ENCODE peak calls at places on chromosomes 1 and 21, in six cellular contexts. D is left lung; M is GM12878; A is AG10803; N is cardiac fibroblast; Q is CD8-positive, alpha-beta T cell. L is an unnamed sample.
A peak's percentile ranks its signal among the peaks of the same experiment; 100 is the strongest.

GRCh38 chr1:8016244-8017241 is 9.6 kb downstream of the ERRFI1 start:
- DNase-seq in N (peak; percentile 51), Q (no peak), A (no peak), D (no peak), M (no peak), L (no peak)

GRCh38 chr21:45474323-45474950 is 67.8 kb downstream of the SLC19A1 start:
- DNase-seq in D (peak; percentile 84), Q (no peak), A (no peak), M (no peak), N (no peak), L (no peak)

GRCh38 chr1:219413523-219413922 is 199.4 kb downstream of the ZC3H11B start:
- DNase-seq in N (no peak), M (no peak), D (no peak), A (no peak), Q (no peak), L (no peak)

GRCh38 chr21:34900376-34900775 is 148.7 kb downstream of the RUNX1 start:
- DNase-seq in A (peak; percentile 46), Q (no peak), N (no peak), D (no peak), M (no peak), L (no peak)

GRCh38 chr1:154955039-154955717 is 721 bp downstream of the PBXIP1 start:
- DNase-seq in N (peak; percentile 86), Q (peak; percentile 86), D (no peak), M (no peak), A (peak; percentile 71), L (peak; percentile 35)

GRCh38 chr1:50681931-50682330 is 258.7 kb upstream of the DMRTA2 start:
- DNase-seq in D (no peak), A (peak; percentile 12), Q (no peak), M (no peak), N (no peak), L (no peak)

GRCh38 chr1:155226910-155227260 is 18.4 kb downstream of the MTX1 start:
- DNase-seq in M (no peak), N (peak; percentile 45), A (peak; percentile 25), D (peak; percentile 88), Q (no peak), L (no peak)

GRCh38 chr1:89688607-89689006 is 55.7 kb downstream of the LRRC8C start:
- DNase-seq in N (no peak), M (no peak), A (no peak), D (no peak), Q (no peak), L (no peak)

GRCh38 chr1:196207624-196208204 is 400.5 kb downstream of the KCNT2 start:
- DNase-seq in D (no peak), M (no peak), A (no peak), N (peak; percentile 3), Q (no peak), L (no peak)

GRCh38 chr1:41695118-41695517 is 210.6 kb upstream of the EDN2 start:
- DNase-seq in M (no peak), A (peak; percentile 24), Q (no peak), D (no peak), N (peak; percentile 32), L (no peak)

GRCh38 chr1:44084998-44085675 is 33.5 kb upstream of the KLF17 start:
- DNase-seq in D (no peak), M (no peak), A (peak; percentile 89), N (peak; percentile 87), Q (no peak), L (peak; percentile 25)

GRCh38 chr1:29465755-29466154 is 229.4 kb downstream of the PTPRU start:
- DNase-seq in D (no peak), N (peak; percentile 25), M (no peak), A (peak; percentile 11), Q (no peak), L (no peak)

GRCh38 chr1:234221601-234222000 is 151.7 kb upstream of the COA6 start:
- DNase-seq in Q (no peak), M (no peak), D (no peak), A (no peak), N (no peak), L (no peak)

GRCh38 chr1:220378571-220379302 is 106.5 kb upstream of the RAB3GAP2 start:
- DNase-seq in M (no peak), D (no peak), A (no peak), N (no peak), Q (no peak), L (no peak)

GRCh38 chr1:16073490-16074104 is at the start of gene FAM131C:
- DNase-seq in M (no peak), D (no peak), Q (no peak), A (no peak), N (no peak), L (no peak)

GRCh38 chr1:29543586-29543985 is 307.3 kb downstream of the PTPRU start:
- DNase-seq in Q (no peak), D (no peak), M (no peak), N (no peak), A (no peak), L (no peak)

GRCh38 chr1:1307261-1307907 is 346 bp downstream of the ACAP3 start:
- DNase-seq in M (no peak), Q (no peak), N (no peak), A (no peak), D (peak; percentile 89), L (no peak)

GRCh38 chr1:160811147-160811546 is 15.2 kb downstream of the LY9 start:
- DNase-seq in Q (no peak), D (no peak), M (no peak), N (no peak), A (no peak), L (no peak)

GRCh38 chr1:38029081-38029681 is 16.6 kb downstream of the UTP11 start:
- DNase-seq in A (no peak), M (no peak), Q (no peak), D (no peak), N (peak; percentile 50), L (no peak)

GRCh38 chr1:38027201-38028104 is 14.9 kb downstream of the UTP11 start:
- DNase-seq in M (no peak), N (no peak), Q (no peak), A (no peak), D (no peak), L (no peak)

GRCh38 chr1:38028105-38028591 is 15.6 kb downstream of the UTP11 start:
- DNase-seq in D (no peak), Q (no peak), N (no peak), M (peak; percentile 95), A (no peak), L (no peak)

GRCh38 chr1:38029725-38030511 is 16.7 kb downstream of the POU3F1 start:
- DNase-seq in Q (no peak), D (no peak), M (peak; percentile 75), A (peak; percentile 49), N (peak; percentile 66), L (no peak)

DNA sequence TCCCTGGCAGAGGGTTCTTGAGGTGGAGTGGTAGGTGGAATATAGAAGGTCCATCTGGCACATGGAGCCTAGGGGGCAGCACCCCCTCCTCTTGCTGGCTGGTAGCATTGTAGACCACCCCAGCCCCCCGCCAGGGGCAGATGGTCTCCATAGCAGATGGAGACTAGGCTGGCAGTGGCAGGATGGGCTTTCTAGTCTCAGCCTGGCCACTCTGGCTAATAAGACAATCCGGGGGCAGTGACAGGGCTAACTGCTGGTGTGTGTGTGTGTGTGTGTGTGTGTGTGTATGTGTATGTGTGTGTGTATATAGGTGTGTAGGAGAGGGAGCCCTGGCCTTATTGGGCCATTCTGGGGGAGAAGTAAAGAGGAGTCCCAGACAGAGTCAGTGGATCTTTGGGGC is 16.1 kb downstream of the UTP11 start:
- DNase-seq in A (no peak), M (no peak), D (no peak), Q (no peak), N (no peak), L (no peak)
- TF ChIP-seq CTCF in A (no peak), M (no peak), D (no peak), Q (no peak), N (no peak), L (no peak)

GRCh38 chr1:11364170-11364569 is 91.2 kb downstream of the UBIAD1 start:
- DNase-seq in M (no peak), Q (no peak), A (no peak), N (no peak), D (no peak), L (no peak)
- TF ChIP-seq CTCF in M (peak; percentile 53), Q (no peak), A (no peak), N (no peak), D (no peak), L (no peak)

DNA sequence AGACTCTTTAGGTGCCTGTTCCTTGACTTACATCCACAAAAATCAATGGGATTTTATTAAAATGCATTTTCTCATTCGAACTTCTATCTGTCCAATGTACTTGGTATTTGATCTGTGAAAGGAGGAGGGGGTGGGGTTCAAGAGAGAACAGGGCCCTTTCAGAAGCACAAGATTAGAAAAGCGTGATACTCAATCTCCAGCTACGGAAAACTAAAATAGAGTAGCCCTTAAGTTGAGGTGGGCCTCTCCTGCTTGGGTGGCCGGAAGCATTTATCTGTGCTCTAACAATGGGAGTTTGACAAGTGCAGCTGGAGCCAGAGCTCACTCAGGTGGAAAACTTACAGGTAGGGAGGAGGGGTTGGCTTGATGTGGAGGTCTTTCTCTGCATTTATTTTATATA is 462 bp upstream of the RXRG start:
- DNase-seq in D (no peak), M (no peak), A (no peak), N (no peak), Q (no peak), L (no peak)
- TF ChIP-seq CTCF in D (no peak), M (no peak), A (no peak), N (no peak), Q (no peak), L (no peak)

GRCh38 chr1:2582401-2582800 is 4.2 kb upstream of the PRXL2B start:
- DNase-seq in A (no peak), M (no peak), Q (no peak), N (no peak), D (peak; percentile 2), L (no peak)
- TF ChIP-seq CTCF in A (no peak), M (no peak), Q (no peak), N (no peak), D (no peak), L (no peak)

DNA sequence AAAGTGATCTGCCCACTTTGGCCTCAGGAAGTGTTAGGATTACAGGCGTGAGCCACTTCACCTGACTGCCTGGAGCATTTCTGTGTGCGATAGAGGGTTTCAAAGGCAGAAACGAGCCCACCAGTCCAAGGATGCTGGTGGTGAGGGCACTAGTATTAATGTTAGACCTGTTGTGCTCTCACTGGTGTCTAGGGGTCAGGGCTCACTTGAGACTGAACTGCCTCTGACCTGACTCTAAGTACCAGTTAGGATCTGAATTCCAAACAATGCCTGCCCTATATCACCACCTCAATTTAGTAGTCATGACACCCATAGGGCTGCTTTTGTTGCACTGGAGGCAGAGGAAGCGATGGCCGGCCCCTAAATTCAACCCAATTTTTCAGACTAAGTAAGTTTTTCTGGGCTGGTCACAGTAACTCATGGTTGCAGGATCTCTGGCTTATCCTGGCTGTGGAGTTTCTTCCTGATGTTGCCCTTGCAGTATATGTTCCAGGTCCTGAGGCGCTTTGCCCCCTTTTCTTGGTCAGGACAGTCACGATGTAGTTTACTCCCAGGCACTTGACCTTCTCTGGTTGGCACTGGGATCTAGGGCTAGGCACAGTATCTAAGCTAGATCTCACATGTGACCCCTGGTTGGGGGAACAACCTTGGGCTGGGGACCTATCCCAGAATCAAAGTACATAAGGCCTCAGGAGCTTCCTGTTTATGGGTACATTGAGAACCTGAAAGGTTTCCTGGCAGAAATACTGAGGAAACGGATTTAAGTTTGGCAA is 4.5 kb downstream of the CCDC17 start:
- DNase-seq in M (no peak), A (no peak), Q (no peak), D (no peak), N (no peak), L (no peak)
- TF ChIP-seq CTCF in M (no peak), A (no peak), Q (no peak), D (no peak), N (no peak), L (no peak)